ENCODE peak calls at places on chromosomes 5 and 9, in four cellular contexts. L is H9, W is IMR-90, K is H1. H is an unnamed sample.
A peak's percentile ranks its signal among the peaks of the same experiment; 100 is the strongest.

GRCh38 chr9:110133059-110133458 is 74.9 kb downstream of the C9orf152 start:
- DNase-seq in K (no peak), W (no peak), L (no peak), H (peak; percentile 48)

GRCh38 chr9:100601216-100601615 is 23.3 kb downstream of the CAVIN4 start:
- DNase-seq in K (no peak), W (peak; percentile 55), L (peak; percentile 81), H (peak; percentile 87)

GRCh38 chr9:135662758-135663450 is at the start of gene LCN9:
- DNase-seq in K (no peak), W (no peak), L (peak; percentile 24), H (peak; percentile 38)

GRCh38 chr9:34027845-34028574 is 20.7 kb downstream of the UBAP2 start:
- DNase-seq in K (no peak), W (no peak), L (no peak), H (no peak)

GRCh38 chr5:62686692-62687091 is 108.1 kb downstream of the LRRC70 start:
- DNase-seq in W (no peak), L (no peak), K (no peak), H (no peak)

GRCh38 chr5:73028991-73029540 is 73.2 kb downstream of the FCHO2 start:
- DNase-seq in W (peak; percentile 85), L (no peak), K (no peak), H (no peak)

GRCh38 chr5:59115345-59115744 is 532.5 kb downstream of the RAB3C start:
- DNase-seq in W (peak; percentile 59), K (no peak), L (no peak), H (no peak)

GRCh38 chr9:70117835-70118319 is 74.2 kb downstream of the MAMDC2 start:
- DNase-seq in K (no peak), L (no peak), W (peak; percentile 74), H (no peak)

GRCh38 chr9:126698251-126698650 is 84.5 kb downstream of the LMX1B start:
- DNase-seq in K (no peak), L (no peak), W (no peak), H (no peak)

GRCh38 chr5:12093586-12093985 is 189.3 kb upstream of the CTNND2 start:
- DNase-seq in K (no peak), W (no peak), L (no peak), H (no peak)

GRCh38 chr5:17042041-17042440 is 106.0 kb upstream of the MYO10 start:
- DNase-seq in L (no peak), K (no peak), W (no peak), H (no peak)

GRCh38 chr9:5578018-5578697 is 50.7 kb upstream of the RIC1 start:
- DNase-seq in W (peak; percentile 25), K (no peak), L (no peak), H (no peak)

GRCh38 chr9:123406691-123407536 is 50.9 kb downstream of the CRB2 start:
- DNase-seq in L (no peak), K (no peak), W (peak; percentile 33), H (no peak)

GRCh38 chr5:107671742-107672211 is 1.0 kb upstream of the EFNA5 start:
- DNase-seq in W (peak; percentile 52), L (peak; percentile 58), K (no peak), H (peak; percentile 93)

GRCh38 chr5:146564036-146564762 is 48.2 kb upstream of the GPR151 start:
- DNase-seq in W (no peak), K (no peak), L (no peak), H (peak; percentile 30)

GRCh38 chr5:16644301-16644889 is 27.6 kb upstream of the RETREG1 start:
- DNase-seq in K (no peak), L (no peak), W (no peak), H (no peak)

GRCh38 chr5:154308457-154309360 is 118.2 kb downstream of the GALNT10 start:
- DNase-seq in K (no peak), L (no peak), W (peak; percentile 72), H (no peak)

GRCh38 chr5:56522972-56523371 is 289.8 kb upstream of the ANKRD55 start:
- DNase-seq in L (no peak), K (no peak), W (peak; percentile 24), H (no peak)

GRCh38 chr9:119052339-119053030 is 316.8 kb downstream of the BRINP1 start:
- DNase-seq in W (no peak), K (no peak), L (no peak), H (no peak)
- H4K8ac ChIP-seq in W (no peak overlapping the region), K (no peak overlapping the region), L (no peak overlapping the region), H (no peak overlapping the region)

GRCh38 chr5:7453947-7454346 is 58.0 kb downstream of the ADCY2 start:
- DNase-seq in K (no peak), W (no peak), L (no peak), H (no peak)
- H4K5ac ChIP-seq in K (no peak overlapping the region), W (no peak overlapping the region), L (no peak overlapping the region), H (no peak overlapping the region)

GRCh38 chr9:95766906-95767305 is 108.6 kb upstream of the ERCC6L2 start:
- DNase-seq in W (no peak), L (peak; percentile 66), K (peak; percentile 33), H (no peak)

GRCh38 chr9:95763006-95763405 is 112.5 kb upstream of the ERCC6L2 start:
- DNase-seq in L (no peak), K (no peak), W (no peak), H (no peak)

GRCh38 chr9:95763983-95764382 is 111.5 kb upstream of the ERCC6L2 start:
- DNase-seq in K (no peak), L (no peak), W (no peak), H (no peak)

GRCh38 chr9:95764490-95764889 is 111.0 kb upstream of the ERCC6L2 start:
- DNase-seq in K (no peak), W (peak; percentile 15), L (no peak), H (no peak)

GRCh38 chr9:95764920-95765319 is 110.6 kb upstream of the ERCC6L2 start:
- DNase-seq in W (no peak), K (no peak), L (no peak), H (no peak)
- H4K8ac ChIP-seq in W (peak overlapping the region; percentile 74), K (no peak overlapping the region), L (no peak overlapping the region), H (no peak overlapping the region)

DNA sequence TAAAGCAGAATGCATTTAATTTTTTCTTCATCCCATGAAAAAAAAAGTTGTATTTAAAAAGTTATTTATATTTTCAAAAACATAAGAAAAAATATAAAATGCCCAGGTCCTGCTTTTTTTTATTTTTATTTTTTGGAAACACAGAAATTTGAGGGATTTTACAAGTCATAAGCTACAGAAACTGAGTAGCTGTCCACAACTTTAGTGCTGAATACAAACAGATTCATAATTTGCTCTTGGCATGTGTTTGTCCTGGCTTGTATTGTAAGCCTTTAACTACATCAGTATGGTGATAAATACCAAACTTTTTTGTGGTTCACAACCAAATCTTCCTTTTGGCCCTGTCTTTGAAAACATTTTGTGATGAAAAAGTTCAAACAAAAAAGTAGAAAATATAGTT is 7.5 kb upstream of the PLCXD3 start:
- DNase-seq in K (no peak), L (no peak), W (peak; percentile 34), H (no peak)
- H4K5ac ChIP-seq in K (no peak overlapping the region), L (no peak overlapping the region), W (no peak overlapping the region), H (no peak overlapping the region)

DNA sequence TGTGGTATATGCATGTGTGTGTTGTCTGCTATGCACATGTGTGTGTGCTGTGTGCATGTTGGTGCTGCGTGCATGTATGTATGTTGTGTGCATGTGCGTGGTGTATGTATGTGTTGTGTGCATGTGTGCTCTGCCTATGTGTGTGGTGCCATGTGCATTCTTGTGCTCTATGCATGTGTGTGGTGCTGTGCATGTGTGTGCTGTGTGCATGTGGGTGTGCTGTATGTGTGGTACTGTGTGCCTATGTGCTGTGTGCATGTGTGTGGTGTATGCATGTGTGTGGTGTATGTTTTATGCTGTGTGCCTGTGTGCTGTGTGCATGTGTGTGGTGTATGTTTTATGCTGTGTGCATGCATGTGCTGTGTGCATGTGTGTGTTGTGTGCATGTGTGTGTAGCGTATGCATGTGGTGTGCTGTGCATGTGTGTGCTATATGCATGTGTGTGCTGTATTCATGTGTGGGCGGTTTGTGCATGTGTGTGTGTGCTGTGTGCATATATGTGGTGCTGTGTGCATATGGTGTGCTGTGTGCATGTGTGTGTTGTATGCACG is 4.7 kb upstream of the RASGEF1C start:
- DNase-seq in L (no peak), K (no peak), W (no peak), H (no peak)
- H4K8ac ChIP-seq in L (peak overlapping the region; percentile 6), K (no peak overlapping the region), W (no peak overlapping the region), H (no peak overlapping the region)

GRCh38 chr9:116855881-116856662 is 169.0 kb downstream of the TRIM32 start:
- DNase-seq in K (no peak), W (no peak), L (no peak), H (no peak)
- H4K5ac ChIP-seq in K (no peak overlapping the region), W (no peak overlapping the region), L (no peak overlapping the region), H (no peak overlapping the region)

DNA sequence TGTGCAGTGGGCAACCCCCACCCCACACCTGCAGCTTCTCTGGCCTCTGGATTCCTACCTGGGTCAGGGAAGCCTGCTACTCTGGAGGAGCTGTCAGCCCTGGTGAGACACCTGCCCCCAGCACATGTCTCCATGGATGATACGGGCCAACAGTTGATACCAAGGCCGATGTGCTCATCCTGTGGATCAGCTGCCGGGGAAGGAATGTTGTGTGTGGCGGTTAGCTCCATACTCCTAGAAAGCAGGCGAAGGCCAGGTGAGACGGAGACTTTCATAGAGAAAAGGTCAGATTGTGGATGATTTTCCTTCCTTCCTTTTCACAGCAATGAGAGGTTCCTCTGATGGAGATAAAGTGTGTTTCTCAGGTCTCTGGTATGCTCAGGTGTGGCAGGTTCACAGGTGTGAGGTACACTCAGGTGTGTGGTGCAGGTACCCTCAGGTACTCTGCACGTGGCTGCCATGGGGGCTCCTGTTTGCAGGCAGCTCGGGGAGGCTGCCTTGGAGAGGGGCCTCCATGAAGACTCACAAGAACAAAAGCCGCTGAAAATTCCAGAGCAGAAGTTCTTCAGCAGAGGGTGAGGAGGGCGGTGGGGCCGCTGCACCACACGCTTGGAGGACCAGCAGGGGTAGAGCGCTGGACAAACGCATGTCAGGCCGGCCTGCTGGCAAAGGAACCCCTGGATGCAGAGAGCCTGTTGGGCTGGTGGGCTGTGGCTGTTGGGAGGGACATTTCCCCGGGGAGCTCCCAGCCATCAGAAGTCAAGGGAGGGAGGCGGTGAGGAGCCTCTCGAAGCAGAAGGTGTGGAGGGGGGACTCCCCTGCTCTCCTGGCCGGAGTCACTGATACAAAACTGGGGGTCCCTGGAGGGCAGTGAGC is 5.1 kb upstream of the AHRR start:
- DNase-seq in K (no peak), L (no peak), W (no peak), H (no peak)
- H4K8ac ChIP-seq in K (no peak overlapping the region), L (no peak overlapping the region), W (no peak overlapping the region), H (no peak overlapping the region)

DNA sequence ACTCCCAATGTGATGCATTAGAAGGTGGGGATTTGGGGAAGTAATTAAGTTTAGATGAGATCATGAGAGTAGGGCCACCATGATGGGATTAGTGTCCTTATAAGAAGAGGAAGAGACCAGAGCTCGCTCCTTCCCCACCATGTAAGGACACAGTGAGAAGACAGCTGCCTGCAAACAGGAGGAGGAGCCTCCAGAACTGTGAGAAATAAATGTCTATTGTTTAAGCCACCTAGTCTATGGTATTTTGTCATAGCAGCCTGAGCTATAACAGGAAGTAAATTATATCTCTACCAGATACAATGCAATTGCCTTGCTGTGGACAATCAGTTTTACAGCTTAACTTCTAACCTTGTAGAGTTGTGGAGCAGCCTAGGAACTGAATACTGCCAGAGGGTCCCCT is 58.0 kb downstream of the ANKRD33B start:
- DNase-seq in L (no peak), W (no peak), K (no peak), H (no peak)
- H4K5ac ChIP-seq in L (no peak overlapping the region), W (no peak overlapping the region), K (no peak overlapping the region), H (no peak overlapping the region)

GRCh38 chr5:125115180-125115495 is 368.7 kb upstream of the ZNF608 start:
- DNase-seq in K (no peak), W (no peak), L (no peak), H (no peak)
- H4K8ac ChIP-seq in K (no peak overlapping the region), W (no peak overlapping the region), L (no peak overlapping the region), H (no peak overlapping the region)

GRCh38 chr5:80300125-80300524 is 19.7 kb upstream of the SPZ1 start:
- DNase-seq in W (no peak), L (no peak), K (no peak), H (no peak)
- H4K5ac ChIP-seq in W (no peak overlapping the region), L (no peak overlapping the region), K (no peak overlapping the region), H (no peak overlapping the region)

H was measured in mesendoderm.